ENCODE peak calls at places on chromosomes 4 and X, in four cellular contexts. One of them, this sample, is unnamed. For H3K79me2, the result is how much of the 10 kb centered on the place peaks cover.

GRCh38 chr4:144754562-144755410 is 108.8 kb downstream of the HHIP start:
- DNase-seq in neural progenitor cell: peak
- DNase-seq in astrocyte: peak
- DNase-seq in MM.1S: peak
- DNase-seq in this sample: peak

GRCh38 chr4:97942951-97943350 is 200.3 kb downstream of the STPG2 start:
- DNase-seq in astrocyte: no peak
- DNase-seq in MM.1S: no peak
- DNase-seq in neural progenitor cell: no peak
- DNase-seq in this sample: no peak

GRCh38 chr4:43846111-43846587 is 602.5 kb downstream of the KCTD8 start:
- DNase-seq in astrocyte: no peak
- DNase-seq in neural progenitor cell: no peak
- DNase-seq in MM.1S: no peak
- DNase-seq in this sample: no peak

GRCh38 chr4:95732061-95732460 is 107.8 kb upstream of the PDHA2 start:
- DNase-seq in neural progenitor cell: no peak
- DNase-seq in MM.1S: no peak
- DNase-seq in astrocyte: peak
- DNase-seq in this sample: no peak

GRCh38 chr4:91325495-91325894 is 978.3 kb upstream of the GRID2 start:
- DNase-seq in neural progenitor cell: no peak
- DNase-seq in astrocyte: peak
- DNase-seq in MM.1S: no peak
- DNase-seq in this sample: no peak

GRCh38 chrX:36963069-36963808 is 44.9 kb upstream of the FAM47C start:
- DNase-seq in neural progenitor cell: no peak
- DNase-seq in MM.1S: no peak
- DNase-seq in astrocyte: no peak
- DNase-seq in this sample: peak

GRCh38 chr4:176814770-176815169 is 22.0 kb upstream of the VEGFC start:
- DNase-seq in astrocyte: peak
- DNase-seq in MM.1S: no peak
- DNase-seq in neural progenitor cell: no peak
- DNase-seq in this sample: no peak

GRCh38 chr4:189090174-189090814 is 850.4 kb upstream of the FRG1 start:
- DNase-seq in neural progenitor cell: peak
- DNase-seq in MM.1S: no peak
- DNase-seq in astrocyte: no peak
- DNase-seq in this sample: peak

GRCh38 chr4:153823483-153823882 is 34.6 kb upstream of the SFRP2 start:
- DNase-seq in astrocyte: no peak
- DNase-seq in MM.1S: no peak
- DNase-seq in neural progenitor cell: no peak
- DNase-seq in this sample: no peak

GRCh38 chr4:52244103-52244772 is 193.1 kb downstream of the SPATA18 start:
- DNase-seq in neural progenitor cell: no peak
- DNase-seq in astrocyte: no peak
- DNase-seq in MM.1S: no peak
- DNase-seq in this sample: no peak

GRCh38 chr4:143023519-143023918 is 161.2 kb upstream of the USP38 start:
- DNase-seq in MM.1S: no peak
- DNase-seq in astrocyte: no peak
- DNase-seq in neural progenitor cell: no peak
- DNase-seq in this sample: no peak

GRCh38 chrX:107823456-107823855 is 2.2 kb upstream of the MID2 start:
- DNase-seq in astrocyte: peak
- DNase-seq in neural progenitor cell: no peak
- DNase-seq in MM.1S: no peak
- DNase-seq in this sample: no peak

GRCh38 chr4:19304028-19304427 is 947.7 kb upstream of the SLIT2 start:
- DNase-seq in MM.1S: no peak
- DNase-seq in neural progenitor cell: no peak
- DNase-seq in astrocyte: no peak
- DNase-seq in this sample: no peak

GRCh38 chr4:134935320-134935719 is 733.7 kb upstream of the PABPC4L start:
- DNase-seq in astrocyte: no peak
- DNase-seq in MM.1S: peak
- DNase-seq in neural progenitor cell: peak
- DNase-seq in this sample: peak

GRCh38 chr4:185304944-185305690 is 90.6 kb downstream of the LRP2BP start:
- DNase-seq in neural progenitor cell: peak
- DNase-seq in MM.1S: peak
- DNase-seq in astrocyte: no peak
- DNase-seq in this sample: peak

GRCh38 chrX:101973066-101973465 is 41.2 kb upstream of the ZMAT1 start:
- DNase-seq in astrocyte: no peak
- DNase-seq in neural progenitor cell: no peak
- DNase-seq in MM.1S: no peak
- DNase-seq in this sample: no peak

GRCh38 chr4:48015216-48015615 is 1.3 kb downstream of the CNGA1 start:
- DNase-seq in neural progenitor cell: no peak
- DNase-seq in MM.1S: no peak
- DNase-seq in astrocyte: no peak
- DNase-seq in this sample: no peak

GRCh38 chrX:68681443-68681941 is 34.0 kb downstream of the STARD8 start:
- DNase-seq in astrocyte: peak
- DNase-seq in neural progenitor cell: no peak
- DNase-seq in MM.1S: no peak
- DNase-seq in this sample: no peak

GRCh38 chr4:165210566-165210965 is 3.2 kb downstream of the KLHL2 start:
- DNase-seq in neural progenitor cell: no peak
- DNase-seq in astrocyte: no peak
- DNase-seq in MM.1S: no peak
- DNase-seq in this sample: no peak

GRCh38 chr4:77917601-77918000 is 55.0 kb downstream of the MRPL1 start:
- DNase-seq in astrocyte: no peak
- DNase-seq in neural progenitor cell: no peak
- DNase-seq in MM.1S: peak
- DNase-seq in this sample: no peak

GRCh38 chr4:78032446-78032845 is 24.7 kb upstream of the FRAS1 start:
- DNase-seq in neural progenitor cell: no peak
- DNase-seq in MM.1S: no peak
- DNase-seq in astrocyte: no peak
- DNase-seq in this sample: peak

GRCh38 chrX:29196501-29196900 is 609.3 kb downstream of the IL1RAPL1 start:
- DNase-seq in neural progenitor cell: peak
- DNase-seq in astrocyte: no peak
- DNase-seq in MM.1S: no peak
- DNase-seq in this sample: no peak

GRCh38 chr4:153222162-153222789 is 18.0 kb downstream of the TRIM2 start:
- DNase-seq in MM.1S: peak
- DNase-seq in neural progenitor cell: peak
- DNase-seq in astrocyte: peak
- DNase-seq in this sample: peak

GRCh38 chrX:96182366-96182765 is 502.3 kb upstream of the DIAPH2 start:
- DNase-seq in astrocyte: no peak
- DNase-seq in MM.1S: peak
- DNase-seq in neural progenitor cell: peak
- DNase-seq in this sample: peak

GRCh38 chr4:183659029-183659870 is at the start of the genes RWDD4 and TRAPPC11:
- DNase-seq in neural progenitor cell: peak
- DNase-seq in MM.1S: peak
- DNase-seq in astrocyte: peak
- DNase-seq in this sample: peak

GRCh38 chrX:154457491-154458115 is 478 bp upstream of the PLXNA3 start:
- DNase-seq in neural progenitor cell: peak
- DNase-seq in MM.1S: peak
- DNase-seq in astrocyte: no peak
- DNase-seq in this sample: peak

GRCh38 chrX:55787063-55787462 is 69.5 kb downstream of the RRAGB start:
- DNase-seq in neural progenitor cell: no peak
- DNase-seq in MM.1S: no peak
- DNase-seq in astrocyte: no peak
- DNase-seq in this sample: no peak

GRCh38 chr4:182170417-182170935 is 72.7 kb upstream of the TENM3 start:
- DNase-seq in neural progenitor cell: no peak
- DNase-seq in MM.1S: no peak
- DNase-seq in astrocyte: no peak
- DNase-seq in this sample: no peak

GRCh38 chr4:115562506-115562905 is 449.1 kb upstream of the NDST4 start:
- DNase-seq in neural progenitor cell: peak
- DNase-seq in MM.1S: no peak
- DNase-seq in astrocyte: no peak
- DNase-seq in this sample: peak

GRCh38 chr4:33078145-33078544 is 2358.0 kb downstream of the PCDH7 start:
- DNase-seq in MM.1S: no peak
- DNase-seq in neural progenitor cell: no peak
- DNase-seq in astrocyte: no peak
- DNase-seq in this sample: no peak

GRCh38 chrX:138128025-138128671 is 562.2 kb downstream of the ZIC3 start:
- DNase-seq in MM.1S: peak
- DNase-seq in neural progenitor cell: peak
- DNase-seq in astrocyte: peak
- DNase-seq in this sample: peak

GRCh38 chr4:170227928-170228327 is 138.2 kb upstream of the AADAT start:
- DNase-seq in MM.1S: no peak
- DNase-seq in neural progenitor cell: peak
- DNase-seq in astrocyte: no peak
- DNase-seq in this sample: peak

GRCh38 chr4:140672366-140672765 is 83.8 kb downstream of the TBC1D9 start:
- DNase-seq in neural progenitor cell: no peak
- DNase-seq in astrocyte: no peak
- DNase-seq in MM.1S: no peak
- DNase-seq in this sample: no peak

GRCh38 chr4:159153669-159154068 is 50.8 kb downstream of the RAPGEF2 start:
- DNase-seq in neural progenitor cell: no peak
- DNase-seq in astrocyte: no peak
- DNase-seq in MM.1S: no peak
- DNase-seq in this sample: no peak

GRCh38 chr4:159151701-159152100 is 48.8 kb downstream of the RAPGEF2 start:
- DNase-seq in MM.1S: no peak
- DNase-seq in astrocyte: no peak
- DNase-seq in neural progenitor cell: no peak
- DNase-seq in this sample: no peak

GRCh38 chr4:159155119-159155518 is 52.2 kb downstream of the RAPGEF2 start:
- DNase-seq in astrocyte: no peak
- DNase-seq in neural progenitor cell: no peak
- DNase-seq in MM.1S: no peak
- DNase-seq in this sample: no peak

GRCh38 chr4:159150380-159150779 is 47.5 kb downstream of the RAPGEF2 start:
- DNase-seq in MM.1S: peak
- DNase-seq in astrocyte: no peak
- DNase-seq in neural progenitor cell: no peak
- DNase-seq in this sample: no peak

DNA sequence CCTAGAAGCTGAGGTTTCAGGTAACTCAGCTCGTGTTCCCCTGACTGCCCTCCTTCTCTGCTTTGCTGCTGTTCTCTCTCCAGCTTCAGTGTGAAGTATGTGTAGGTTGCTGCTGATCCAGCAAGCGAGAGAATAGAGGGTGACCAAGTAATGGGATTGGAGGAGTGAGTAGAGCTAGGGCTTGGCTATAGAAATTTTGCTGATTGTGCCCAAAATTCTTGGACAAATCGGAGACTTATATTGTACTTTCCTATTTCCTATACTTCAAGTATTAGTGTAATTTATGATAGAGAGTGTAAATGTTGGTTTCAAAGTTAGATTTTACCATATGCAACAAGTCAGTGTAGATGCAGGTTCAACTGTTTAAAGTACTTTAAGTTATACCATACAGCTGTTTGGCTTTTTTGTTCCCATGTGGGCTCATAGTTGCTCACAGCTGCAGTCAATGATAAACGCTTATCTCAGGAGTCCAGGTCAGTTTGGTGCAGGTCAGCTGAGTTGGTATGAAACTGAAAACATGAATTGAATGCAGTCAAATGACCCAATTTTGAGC is 48.0 kb downstream of the RAPGEF2 start:
- DNase-seq in neural progenitor cell: no peak
- DNase-seq in MM.1S: peak
- DNase-seq in astrocyte: no peak
- DNase-seq in this sample: peak
- H3K79me2 ChIP-seq in neural progenitor cell: half or more
- H3K79me2 ChIP-seq in MM.1S: under half
- H3K79me2 ChIP-seq in astrocyte: half or more
- H3K79me2 ChIP-seq in this sample: half or more

DNA sequence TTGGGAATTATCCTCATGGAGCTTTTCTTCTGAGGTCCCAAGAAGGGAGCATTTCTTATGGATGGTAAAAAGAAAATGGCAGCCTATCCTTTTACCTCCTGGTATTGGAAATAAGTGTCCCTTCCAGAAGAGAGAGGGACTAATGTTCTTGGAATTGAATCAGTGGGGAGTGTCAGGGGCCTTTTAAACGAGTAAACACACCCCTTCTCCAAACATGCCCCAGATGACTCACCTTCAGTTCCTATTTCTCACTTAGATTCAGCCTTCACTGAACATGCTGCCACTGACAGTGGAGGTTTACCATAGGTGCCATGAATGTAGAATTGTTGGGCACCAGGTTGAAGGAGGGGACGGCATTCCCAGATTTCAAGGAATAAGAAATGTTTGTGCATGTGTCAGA is 19.0 kb downstream of the MAGEC2 start:
- DNase-seq in neural progenitor cell: no peak
- DNase-seq in astrocyte: no peak
- DNase-seq in MM.1S: no peak
- DNase-seq in this sample: no peak
- H3K79me2 ChIP-seq in neural progenitor cell: under half
- H3K79me2 ChIP-seq in astrocyte: under half
- H3K79me2 ChIP-seq in MM.1S: under half
- H3K79me2 ChIP-seq in this sample: under half

GRCh38 chr4:40209401-40209800 is 12.6 kb downstream of the RHOH start:
- DNase-seq in neural progenitor cell: no peak
- DNase-seq in astrocyte: no peak
- DNase-seq in MM.1S: no peak
- DNase-seq in this sample: no peak
- H3K79me2 ChIP-seq in neural progenitor cell: under half
- H3K79me2 ChIP-seq in astrocyte: under half
- H3K79me2 ChIP-seq in MM.1S: half or more
- H3K79me2 ChIP-seq in this sample: under half

GRCh38 chr4:169098054-169098896 is 88.2 kb upstream of the CBR4 start:
- DNase-seq in MM.1S: no peak
- DNase-seq in astrocyte: peak
- DNase-seq in neural progenitor cell: no peak
- DNase-seq in this sample: no peak
- H3K79me2 ChIP-seq in MM.1S: under half
- H3K79me2 ChIP-seq in astrocyte: under half
- H3K79me2 ChIP-seq in neural progenitor cell: under half
- H3K79me2 ChIP-seq in this sample: under half

DNA sequence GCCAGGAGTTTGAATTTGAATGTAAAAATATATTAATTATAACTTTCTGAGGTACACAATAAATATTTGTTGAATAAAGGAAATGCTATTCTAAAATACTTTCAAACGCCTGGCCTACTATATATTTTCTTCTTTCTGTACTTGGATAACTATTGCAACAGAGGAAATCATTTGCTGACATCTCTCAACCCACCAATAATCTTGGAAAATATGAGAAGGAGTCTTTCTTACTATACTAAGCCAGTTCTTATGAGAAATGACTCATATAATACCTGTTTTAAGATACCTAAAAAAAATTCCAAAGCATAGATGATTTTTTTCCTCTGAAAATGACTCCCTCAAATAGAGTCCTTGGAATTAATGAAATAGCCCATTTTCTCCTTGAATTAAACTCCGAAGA is 64.1 kb downstream of the CAMK2D start:
- DNase-seq in neural progenitor cell: no peak
- DNase-seq in astrocyte: no peak
- DNase-seq in MM.1S: no peak
- DNase-seq in this sample: no peak
- H3K79me2 ChIP-seq in neural progenitor cell: under half
- H3K79me2 ChIP-seq in astrocyte: half or more
- H3K79me2 ChIP-seq in MM.1S: under half
- H3K79me2 ChIP-seq in this sample: under half

This sample was measured in GM23338.